ENCODE peak calls at places on chromosome 20, in seven cellular contexts. Q is mucosa of gallbladder, R is COR-L47, B is right cardiac atrium, E is uterus, Z is SHP77, W is RCC 7860. S is an unnamed sample.

GRCh38 chr20:51341581-51341980 is 200.9 kb downstream of the NFATC2 start:
- DNase-seq in Q (no peak), R (no peak), B (no peak), E (no peak), Z (no peak), W (no peak), S (no peak)

GRCh38 chr20:38290829-38291581 is 13.0 kb upstream of the BPI start:
- DNase-seq in Q (no peak), R (no peak), B (peak; percentile 88), E (peak; percentile 51), Z (no peak), W (peak; percentile 90), S (peak; percentile 50)

GRCh38 chr20:23033918-23034317 is 1.2 kb upstream of the SSTR4 start:
- DNase-seq in Q (no peak), R (no peak), B (no peak), E (no peak), Z (no peak), W (no peak), S (no peak)

GRCh38 chr20:33650753-33651561 is 11.2 kb upstream of the C20orf144 start:
- DNase-seq in Q (no peak), R (no peak), B (no peak), E (no peak), Z (no peak), W (no peak), S (no peak)

GRCh38 chr20:24867556-24867955 is 81.5 kb upstream of the CST7 start:
- DNase-seq in Q (no peak), R (no peak), B (no peak), E (no peak), Z (no peak), W (no peak), S (no peak)

GRCh38 chr20:61185841-61186601 is 66.0 kb upstream of the CDH4 start:
- DNase-seq in Q (no peak), R (no peak), B (no peak), E (no peak), Z (no peak), W (peak; percentile 98), S (no peak)

GRCh38 chr20:43919686-43920403 is 5.2 kb downstream of the TOX2 start:
- DNase-seq in Q (no peak), R (no peak), B (no peak), E (no peak), Z (peak; percentile 13), W (no peak), S (no peak)

GRCh38 chr20:19887566-19888268 is 129.4 kb upstream of the NAA20 start:
- DNase-seq in Q (peak; percentile 29), R (no peak), B (no peak), E (no peak), Z (peak; percentile 44), W (no peak), S (no peak)

GRCh38 chr20:38435555-38435939 is 419 bp upstream of the SNHG17 start:
- DNase-seq in Q (no peak), R (no peak), B (no peak), E (no peak), Z (no peak), W (peak; percentile 63), S (no peak)

GRCh38 chr20:59618131-59618530 is 13.8 kb downstream of the PHACTR3 start:
- DNase-seq in Q (no peak), R (no peak), B (no peak), E (no peak), Z (no peak), W (no peak), S (no peak)

GRCh38 chr20:52447232-52447566 is 255.6 kb upstream of the ZFP64 start:
- DNase-seq in Q (no peak), R (no peak), B (no peak), E (no peak), Z (no peak), W (peak; percentile 33), S (no peak)

GRCh38 chr20:53872561-53873248 is 197.7 kb downstream of the BCAS1 start:
- DNase-seq in Q (no peak), R (no peak), B (no peak), E (no peak), Z (no peak), W (peak; percentile 62), S (no peak)

GRCh38 chr20:38245753-38246152 is 14.8 kb downstream of the KIAA1755 start:
- DNase-seq in Q (no peak), R (no peak), B (peak; percentile 64), E (peak; percentile 67), Z (no peak), W (no peak), S (no peak)

GRCh38 chr20:10558635-10559187 is 115.1 kb downstream of the JAG1 start:
- DNase-seq in Q (no peak), R (no peak), B (no peak), E (no peak), Z (no peak), W (peak; percentile 78), S (no peak)

GRCh38 chr20:63847374-63848002 is 13.8 kb upstream of the ABHD16B start:
- DNase-seq in Q (no peak), R (no peak), B (peak; percentile 72), E (peak; percentile 74), Z (no peak), W (no peak), S (no peak)

GRCh38 chr20:46070215-46070910 is 19.4 kb downstream of the NCOA5 start:
- DNase-seq in Q (no peak), R (no peak), B (no peak), E (no peak), Z (no peak), W (peak; percentile 84), S (no peak)

GRCh38 chr20:51460569-51461265 is 81.8 kb downstream of the NFATC2 start:
- DNase-seq in Q (no peak), R (no peak), B (no peak), E (no peak), Z (no peak), W (no peak), S (no peak)